ENCODE peak calls at places on chromosomes 12 and 14, in five cellular contexts. D is tibial nerve, M is stomach, O is H1, S is ovary. A is an unnamed sample.

GRCh38 chr12:1575799-1576401 is 18.5 kb downstream of the FBXL14 start:
- DNase-seq in M (no peak), D (no peak), S (no peak), O (no peak), A (no peak)

GRCh38 chr14:61565181-61565580 is 130.1 kb upstream of the HIF1A start:
- DNase-seq in O (no peak), D (no peak), S (no peak), M (no peak), A (no peak)

GRCh38 chr12:68210875-68211274 is 14.7 kb downstream of the IL26 start:
- DNase-seq in D (no peak), S (no peak), O (no peak), M (no peak), A (no peak)

GRCh38 chr12:95083471-95083870 is 10.1 kb upstream of the NR2C1 start:
- DNase-seq in O (no peak), S (no peak), M (no peak), D (no peak), A (no peak)

GRCh38 chr14:35366048-35366428 is 38.5 kb downstream of the NFKBIA start:
- DNase-seq in D (no peak), S (no peak), M (no peak), O (no peak), A (peak; percentile 78)

GRCh38 chr12:58364389-58365086 is 423.2 kb downstream of the ATP23 start:
- DNase-seq in S (no peak), M (no peak), D (no peak), O (no peak), A (no peak)

GRCh38 chr12:40228727-40229126 is 3.9 kb downstream of the LRRK2 start:
- DNase-seq in M (no peak), D (no peak), O (no peak), S (no peak), A (no peak)

GRCh38 chr12:9936597-9936996 is 4.4 kb upstream of the CLEC2A start:
- DNase-seq in D (no peak), S (no peak), O (no peak), M (no peak), A (no peak)

GRCh38 chr12:69274861-69275260 is 35.5 kb downstream of the CPSF6 start:
- DNase-seq in D (no peak), O (no peak), S (no peak), M (no peak), A (no peak)

GRCh38 chr12:96263449-96263902 is 69.3 kb downstream of the ELK3 start:
- DNase-seq in S (no peak), D (no peak), M (peak; percentile 53), O (no peak), A (peak; percentile 41)

GRCh38 chr12:98355933-98356332 is 159.5 kb upstream of the TMPO start:
- DNase-seq in D (no peak), S (no peak), O (no peak), M (no peak), A (no peak)

GRCh38 chr12:83574142-83574541 is 887.4 kb downstream of the TMTC2 start:
- DNase-seq in D (no peak), O (no peak), S (no peak), M (no peak), A (no peak)

GRCh38 chr14:50452285-50452684 is 55.6 kb upstream of the CDKL1 start:
- DNase-seq in O (no peak), S (no peak), M (no peak), D (no peak), A (no peak)

GRCh38 chr14:57897148-57897547 is 31.3 kb upstream of the SLC35F4 start:
- DNase-seq in M (no peak), D (no peak), O (no peak), S (no peak), A (no peak)

GRCh38 chr14:90758959-90759358 is 57.3 kb downstream of the TTC7B start:
- DNase-seq in S (peak; percentile 57), M (peak; percentile 38), D (peak; percentile 43), O (peak; percentile 43), A (peak; percentile 76)

GRCh38 chr12:132390287-132391076 is 61.1 kb upstream of the GALNT9 start:
- DNase-seq in M (no peak), D (no peak), O (no peak), S (no peak), A (no peak)

GRCh38 chr14:65877187-65877586 is 464.7 kb downstream of the FUT8 start:
- DNase-seq in S (no peak), D (no peak), M (no peak), O (no peak), A (no peak)

GRCh38 chr12:118360785-118361404 is 11.8 kb downstream of the TAOK3 start:
- DNase-seq in M (no peak), S (no peak), D (no peak), O (no peak), A (no peak)

DNA sequence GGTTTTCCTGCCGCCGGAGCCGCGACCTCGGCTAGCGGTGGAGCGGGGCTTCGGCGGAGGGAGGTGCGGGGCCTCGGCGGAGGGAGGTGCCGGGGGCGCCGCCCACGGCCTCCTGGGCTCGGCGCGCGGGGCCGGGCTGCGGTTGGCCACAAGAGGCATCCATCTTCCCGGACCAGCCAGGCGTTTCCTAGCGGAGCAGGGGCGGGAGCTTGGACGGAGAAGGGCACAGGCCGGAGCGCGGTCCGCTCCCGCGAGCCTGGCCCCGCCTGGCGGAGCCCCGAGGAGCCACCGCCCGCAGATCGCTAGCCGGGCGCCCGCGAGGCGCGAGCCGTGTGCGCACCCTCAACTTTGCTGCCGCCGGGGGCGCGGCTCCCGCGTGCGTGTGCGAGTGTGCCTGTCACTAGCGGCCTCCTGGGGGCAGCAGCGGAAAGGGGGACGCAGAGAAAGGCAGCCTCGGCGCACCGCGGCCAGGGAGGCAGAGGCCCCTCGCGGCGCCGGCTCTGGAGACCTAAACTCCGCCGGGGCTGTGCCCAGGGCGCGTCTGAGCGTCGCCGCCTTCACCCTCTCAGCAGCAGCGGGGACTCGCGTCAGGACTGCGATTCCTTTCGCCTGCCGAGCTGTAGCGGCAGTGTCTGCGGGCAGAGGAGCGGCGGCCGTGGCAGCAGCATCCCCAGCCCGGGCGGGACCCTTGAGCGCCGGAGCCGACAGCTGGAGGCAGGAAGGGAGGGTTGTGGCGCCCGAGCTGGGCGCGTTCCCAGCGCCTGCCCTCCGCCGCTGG is 698 bp upstream of the SRGAP1 start:
- DNase-seq in D (peak; percentile 81), O (peak; percentile 91), S (peak; percentile 96), M (peak; percentile 88), A (peak; percentile 86)
- TF ChIP-seq EP300 in D (no peak), O (no peak), S (no peak), M (no peak), A (no peak)

GRCh38 chr12:49507139-49507538 is 31.7 kb upstream of the KCNH3 start:
- DNase-seq in M (no peak), D (no peak), O (no peak), S (no peak), A (no peak)
- TF ChIP-seq EP300 in M (no peak), D (no peak), O (no peak), S (no peak), A (no peak)

GRCh38 chr14:88848571-88848970 is 24.1 kb downstream of the TTC8 start:
- DNase-seq in M (no peak), S (no peak), O (no peak), D (no peak), A (no peak)

GRCh38 chr14:88842414-88842813 is 18.0 kb downstream of the TTC8 start:
- DNase-seq in O (no peak), M (no peak), D (no peak), S (no peak), A (no peak)

GRCh38 chr14:88840926-88841325 is 16.5 kb downstream of the TTC8 start:
- DNase-seq in D (no peak), O (no peak), S (no peak), M (no peak), A (no peak)

GRCh38 chr14:88841741-88842140 is 17.3 kb downstream of the TTC8 start:
- DNase-seq in O (no peak), S (no peak), D (no peak), M (no peak), A (no peak)

DNA sequence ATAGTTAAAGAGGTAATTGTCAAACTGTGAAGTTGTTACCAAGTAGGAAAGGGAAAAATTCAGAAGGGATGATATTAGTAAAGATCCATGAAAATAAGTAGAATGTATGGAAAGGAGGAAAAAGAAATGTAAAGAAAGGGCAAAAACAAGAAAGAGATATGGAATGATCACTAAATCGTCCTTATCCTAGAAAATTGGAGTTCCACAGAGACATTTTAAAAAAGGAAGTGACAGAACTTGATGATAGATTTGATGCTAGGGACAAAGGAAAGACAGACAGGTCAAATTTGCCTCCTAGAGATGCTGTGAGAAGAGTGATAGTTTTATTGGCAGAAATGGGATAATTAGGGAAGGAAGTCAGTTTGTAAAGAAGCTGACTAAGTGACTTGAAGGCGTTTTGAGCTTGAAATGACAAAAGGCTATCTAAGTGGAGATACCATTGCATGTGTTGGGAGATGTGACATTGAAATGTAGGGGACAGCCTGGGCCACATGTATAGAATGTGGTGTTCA is 20.6 kb downstream of the TTC8 start:
- DNase-seq in M (no peak), O (no peak), S (no peak), D (no peak), A (no peak)
- TF ChIP-seq EP300 in M (no peak), O (no peak), S (no peak), D (no peak), A (no peak)

GRCh38 chr14:52111583-52111982 is 42.7 kb upstream of the NID2 start:
- DNase-seq in S (no peak), M (no peak), D (no peak), O (no peak), A (no peak)
- TF ChIP-seq EP300 in S (no peak), M (no peak), D (no peak), O (no peak), A (no peak)